ENCODE peak calls at places on chromosomes 6 and 20, in ten cellular contexts. I is kidney tubule cell; G is GM12892; V is GM13976; C is activated CD8-positive, alpha-beta memory T cell treated with anti-CD3 and anti-CD28 coated beads, Interleukin-2, amount 50 U/mL, for 4 hours; Q is heart right ventricle; L is fibroblast of pulmonary artery; K is EL; M is left cardiac atrium; F is adipocyte. B is an unnamed sample.

GRCh38 chr6:10416863-10417641 is 2.2 kb upstream of the TFAP2A start:
- DNase-seq in Q (no peak), M (peak), V (no peak), C (no peak), F (no peak), K (no peak), G (no peak), I (no peak), L (no peak), B (no peak)

GRCh38 chr20:8367679-8368078 is 235.6 kb downstream of the PLCB1 start:
- DNase-seq in F (no peak), K (no peak), V (no peak), M (no peak), L (no peak), Q (no peak), I (no peak), G (no peak), C (no peak), B (no peak)

GRCh38 chr6:48957781-48958180 is 505.3 kb downstream of the MMUT start:
- DNase-seq in Q (no peak), C (no peak), L (peak), F (no peak), G (no peak), I (no peak), M (no peak), V (no peak), K (peak), B (no peak)

GRCh38 chr20:5212897-5213296 is 86.1 kb downstream of the CDS2 start:
- DNase-seq in Q (no peak), I (no peak), V (no peak), L (no peak), K (no peak), G (no peak), C (no peak), M (no peak), F (no peak), B (no peak)

GRCh38 chr6:112235956-112236355 is 18.4 kb downstream of the LAMA4 start:
- DNase-seq in V (no peak), I (peak), L (peak), K (no peak), C (peak), Q (no peak), F (peak), M (no peak), G (no peak), B (peak)

GRCh38 chr20:36624925-36625324 is 19.3 kb downstream of the RAB5IF start:
- DNase-seq in Q (no peak), I (no peak), M (no peak), F (no peak), G (no peak), C (no peak), L (no peak), K (no peak), V (no peak), B (no peak)

GRCh38 chr6:166308769-166309589 is 787 bp upstream of the PRR18 start:
- DNase-seq in K (no peak), I (no peak), G (no peak), F (no peak), L (no peak), C (no peak), M (no peak), V (no peak), Q (no peak), B (no peak)

GRCh38 chr20:44532981-44533331 is 11.1 kb upstream of the SERINC3 start:
- DNase-seq in G (no peak), L (peak), Q (no peak), M (no peak), F (peak), I (peak), K (peak), V (no peak), C (no peak), B (no peak)

GRCh38 chr6:82877213-82878195 is 188.1 kb downstream of the UBE3D start:
- DNase-seq in I (peak), F (no peak), C (no peak), L (no peak), Q (no peak), K (peak), V (no peak), G (no peak), M (no peak), B (no peak)

GRCh38 chr6:14950103-14950969 is 295.5 kb upstream of the JARID2 start:
- DNase-seq in K (no peak), G (no peak), F (no peak), C (no peak), I (no peak), L (no peak), Q (no peak), M (no peak), V (no peak), B (no peak)

GRCh38 chr20:4014031-4014474 is 1.3 kb downstream of the RNF24 start:
- DNase-seq in V (peak), I (peak), F (peak), K (peak), G (no peak), Q (no peak), M (no peak), C (no peak), L (peak), B (no peak)

GRCh38 chr6:11938285-11938890 is 73.7 kb upstream of the HIVEP1 start:
- DNase-seq in I (peak), F (no peak), V (no peak), M (no peak), C (no peak), G (no peak), K (peak), L (no peak), Q (no peak), B (no peak)

GRCh38 chr20:2429061-2429460 is 41.5 kb downstream of the SNRPB start:
- DNase-seq in M (no peak), G (no peak), C (no peak), K (peak), L (no peak), I (no peak), Q (no peak), V (no peak), F (no peak), B (no peak)

GRCh38 chr6:5665173-5665572 is 341.6 kb downstream of the NRN1 start:
- DNase-seq in M (no peak), C (peak), G (no peak), Q (no peak), F (no peak), I (no peak), L (no peak), K (no peak), V (no peak), B (no peak)

GRCh38 chr6:153553627-153554026 is 422.5 kb upstream of the RGS17 start:
- DNase-seq in G (no peak), C (no peak), V (no peak), K (no peak), Q (no peak), L (peak), I (peak), F (peak), M (no peak), B (no peak)

GRCh38 chr20:18698735-18699380 is 111.0 kb downstream of the DTD1 start:
- DNase-seq in L (no peak), C (no peak), K (no peak), Q (no peak), V (no peak), M (no peak), G (no peak), F (no peak), I (no peak), B (no peak)

GRCh38 chr6:28747083-28747630 is 176.6 kb downstream of the TRIM27 start:
- DNase-seq in G (no peak), M (no peak), C (no peak), F (peak), I (no peak), V (no peak), Q (no peak), L (no peak), K (no peak), B (no peak)

GRCh38 chr6:113758725-113759576 is 98.2 kb upstream of the MARCKS start:
- DNase-seq in L (peak), C (no peak), K (no peak), I (peak), F (no peak), V (no peak), Q (no peak), M (no peak), G (no peak), B (no peak)

GRCh38 chr6:38287487-38287886 is 352.2 kb downstream of the BTBD9 start:
- DNase-seq in M (no peak), F (no peak), V (no peak), Q (no peak), L (no peak), K (no peak), G (no peak), C (no peak), I (no peak), B (no peak)

GRCh38 chr6:35634316-35634715 is 54.4 kb downstream of the FKBP5 start:
- DNase-seq in I (no peak), Q (peak), F (peak), M (peak), G (no peak), C (no peak), V (no peak), L (peak), K (no peak), B (no peak)

GRCh38 chr6:131740161-131740560 is 29.3 kb upstream of the CTAGE9 start:
- DNase-seq in F (no peak), V (no peak), I (no peak), M (no peak), C (no peak), Q (no peak), K (peak), L (no peak), G (no peak), B (no peak)

GRCh38 chr20:39885975-39886649 is 802.9 kb downstream of the MAFB start:
- DNase-seq in C (no peak), I (peak), K (peak), V (peak), L (peak), G (no peak), M (peak), F (peak), Q (peak), B (no peak)

B was measured in CD14-positive monocyte.